ENCODE peak calls at places on chromosomes 1 and 21, in nine cellular contexts. Y is fibroblast of pulmonary artery; C is stimulated activated CD8-positive, alpha-beta memory T cell treated with anti-CD3 and anti-CD28 coated beads, Interleukin-2, amount 100 ng/mL, for 1 hour; S is posterior cingulate gyrus; V is neural crest cell; E is epithelial cell of esophagus; J is activated T-cell treated with anti-CD3 and anti-CD28 coated beads, Interleukin-2, amount 50 U/mL, for 72 hours; O is NCI-H524 treated with DMSO at 0.1 percent for 48 hours; P is WERI-Rb-1. D is an unnamed sample.

GRCh38 chr1:91883470-91883869 is 2.5 kb downstream of the TGFBR3 start:
- DNase-seq in Y (peak), C (no peak), S (no peak), V (no peak), E (peak), J (no peak), O (no peak), P (no peak), D (peak)

GRCh38 chr21:33976082-33976979 is 60.7 kb upstream of the ATP5PO start:
- DNase-seq in Y (peak), C (no peak), S (no peak), V (no peak), E (peak), J (peak), O (no peak), P (peak), D (peak)

GRCh38 chr1:196180847-196181593 is 427.2 kb downstream of the KCNT2 start:
- DNase-seq in Y (peak), C (no peak), S (no peak), V (no peak), E (peak), J (no peak), O (no peak), P (no peak), D (peak)

GRCh38 chr1:244305776-244306341 is 145.8 kb downstream of the ADSS2 start:
- DNase-seq in Y (no peak), C (no peak), S (no peak), V (no peak), E (no peak), J (no peak), O (no peak), P (no peak), D (no peak)

GRCh38 chr1:207971511-207972224 is 60.7 kb upstream of the CD34 start:
- DNase-seq in Y (no peak), C (no peak), S (no peak), V (no peak), E (no peak), J (no peak), O (peak), P (peak), D (no peak)

GRCh38 chr1:36128905-36129206 is 3.8 kb upstream of the COL8A2 start:
- DNase-seq in Y (no peak), C (no peak), S (no peak), V (no peak), E (no peak), J (no peak), O (no peak), P (no peak), D (no peak)

GRCh38 chr1:221748981-221749380 is 7.1 kb upstream of the DUSP10 start:
- DNase-seq in Y (no peak), C (no peak), S (no peak), V (no peak), E (no peak), J (no peak), O (peak), P (no peak), D (no peak)

GRCh38 chr1:111739222-111739983 is at the start of gene INKA2:
- DNase-seq in Y (peak), C (peak), S (peak), V (peak), E (peak), J (peak), O (peak), P (peak), D (peak)

GRCh38 chr1:90402893-90403849 is 313.9 kb downstream of the BARHL2 start:
- DNase-seq in Y (peak), C (no peak), S (no peak), V (no peak), E (peak), J (no peak), O (no peak), P (no peak), D (peak)

GRCh38 chr1:151547119-151547899 is 7.2 kb downstream of the TUFT1 start:
- DNase-seq in Y (peak), C (no peak), S (no peak), V (no peak), E (peak), J (no peak), O (no peak), P (no peak), D (peak)